ENCODE peak calls at places on chromosomes 4 and X, in nine cellular contexts. E is AG09309, Z is dorsolateral prefrontal cortex, X is cardiac fibroblast, I is upper lobe of left lung, B is A549, D is stomach, W is thyroid gland, S is OCI-LY7. Y is an unnamed sample.

GRCh38 chr4:56976878-56977320 is 507 bp downstream of the NOA1 start:
- DNase-seq in S (peak; percentile 62), E (no peak), B (peak; percentile 12), I (peak; percentile 94), Z (peak; percentile 53), W (peak; percentile 76), X (no peak), D (peak; percentile 80), Y (no peak)

GRCh38 chrX:83759872-83760271 is 101.1 kb upstream of the CYLC1 start:
- DNase-seq in W (no peak), E (no peak), B (peak; percentile 18), S (peak; percentile 36), I (no peak), X (peak; percentile 8), D (no peak), Z (no peak), Y (peak; percentile 3)

GRCh38 chr4:81470456-81471327 is 1.0 kb downstream of the RASGEF1B start:
- DNase-seq in E (no peak), X (peak; percentile 16), S (peak; percentile 48), I (peak; percentile 87), D (peak; percentile 47), W (peak; percentile 49), Z (no peak), B (no peak), Y (no peak)

GRCh38 chr4:20313237-20314030 is 61.7 kb downstream of the SLIT2 start:
- DNase-seq in D (no peak), I (peak; percentile 20), X (no peak), Z (no peak), B (peak; percentile 29), E (no peak), W (peak; percentile 40), S (peak; percentile 2), Y (no peak)

GRCh38 chrX:108167211-108167872 is 75.8 kb downstream of the ATG4A start:
- DNase-seq in Z (no peak), I (no peak), B (peak; percentile 63), X (peak; percentile 68), E (no peak), S (no peak), W (peak; percentile 3), D (no peak), Y (peak; percentile 66)

GRCh38 chr4:141971854-141972253 is 335.5 kb downstream of the IL15 start:
- DNase-seq in X (peak; percentile 7), S (no peak), E (no peak), B (no peak), W (no peak), Z (no peak), D (no peak), I (no peak), Y (no peak)

GRCh38 chrX:136779346-136779781 is 1.4 kb downstream of the ARHGEF6 start:
- DNase-seq in B (no peak), S (peak; percentile 59), X (peak; percentile 10), D (no peak), Z (no peak), E (no peak), W (no peak), I (no peak), Y (no peak)

GRCh38 chr4:83266689-83267088 is 17.9 kb downstream of the COQ2 start:
- DNase-seq in D (no peak), Z (no peak), W (no peak), X (no peak), S (peak; percentile 49), E (no peak), I (no peak), B (no peak), Y (no peak)

DNA sequence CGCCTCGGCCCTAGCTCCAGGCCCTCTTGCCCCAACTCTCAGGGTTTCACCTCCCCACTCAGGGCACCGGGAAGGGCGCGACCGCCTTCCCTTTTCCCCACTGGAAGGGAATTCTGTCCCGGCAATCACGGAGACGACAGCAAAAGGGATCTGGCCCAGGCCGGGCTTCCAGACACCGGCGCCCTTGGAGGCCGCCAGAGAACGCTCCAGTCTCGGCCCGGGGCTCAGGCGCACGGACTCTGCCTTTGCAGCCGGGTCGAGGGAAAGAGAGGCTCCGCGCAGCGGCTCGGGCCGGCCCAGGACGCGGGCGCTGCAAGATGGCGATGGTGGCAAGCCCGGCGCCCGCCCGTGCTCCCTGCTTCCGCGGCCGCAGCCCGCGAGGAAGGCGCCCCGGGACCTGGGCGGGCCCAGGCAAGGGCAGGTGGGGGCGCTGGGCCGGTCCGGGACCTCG is 1.1 kb downstream of the CTBP1 start:
- DNase-seq in X (no peak), Z (peak; percentile 35), B (no peak), I (no peak), E (no peak), S (no peak), D (no peak), W (no peak), Y (no peak)
- H3K4me3 ChIP-seq in X (peak overlapping the region; percentile 77), Z (peak overlapping the region; percentile 92), B (peak overlapping the region; percentile 99), I (peak overlapping the region; percentile 95), E (peak overlapping the region; percentile 77), S (peak overlapping the region; percentile 99), D (peak overlapping the region; percentile 96), W (peak overlapping the region; percentile 79), Y (peak overlapping the region; percentile 75)

GRCh38 chr4:6779667-6780565 is 2.6 kb upstream of the KIAA0232 start:
- DNase-seq in S (no peak), E (no peak), B (no peak), X (peak; percentile 37), D (no peak), W (no peak), Z (peak; percentile 54), I (no peak), Y (no peak)
- TF ChIP-seq CTCF in S (no peak), E (no peak), B (no peak), X (no peak), D (no peak), W (no peak), Z (no peak), I (no peak), Y (no peak)

GRCh38 chr4:124199755-124200154 is 512.8 kb downstream of the ANKRD50 start:
- DNase-seq in Z (no peak), B (no peak), I (no peak), D (no peak), E (no peak), S (no peak), X (peak; percentile 71), W (no peak), Y (peak; percentile 61)
- H3K4me3 ChIP-seq in Z (no peak overlapping the region), B (no peak overlapping the region), I (no peak overlapping the region), D (no peak overlapping the region), E (no peak overlapping the region), S (no peak overlapping the region), X (no peak overlapping the region), W (no peak overlapping the region), Y (no peak overlapping the region)

GRCh38 chrX:115892787-115893671 is 277.5 kb upstream of the AGTR2 start:
- DNase-seq in B (no peak), X (peak; percentile 28), D (peak; percentile 70), E (peak; percentile 35), S (no peak), I (no peak), W (peak; percentile 3), Z (peak; percentile 71), Y (peak; percentile 86)

GRCh38 chrX:115895678-115896329 is 274.7 kb upstream of the AGTR2 start:
- DNase-seq in W (no peak), Z (no peak), B (no peak), I (no peak), X (no peak), S (no peak), E (no peak), D (no peak), Y (no peak)

GRCh38 chrX:115894087-115894486 is 276.5 kb upstream of the AGTR2 start:
- DNase-seq in B (peak; percentile 18), W (no peak), I (no peak), X (peak; percentile 7), D (no peak), E (peak; percentile 13), Z (no peak), S (no peak), Y (peak; percentile 77)

GRCh38 chrX:115889121-115889890 is 281.2 kb upstream of the AGTR2 start:
- DNase-seq in D (no peak), I (no peak), S (no peak), E (no peak), W (no peak), Z (no peak), X (no peak), B (no peak), Y (no peak)

GRCh38 chrX:115892056-115892708 is 278.4 kb upstream of the AGTR2 start:
- DNase-seq in X (no peak), B (no peak), Z (no peak), S (no peak), E (no peak), D (no peak), I (no peak), W (no peak), Y (peak; percentile 6)
- TF ChIP-seq CTCF in X (no peak), B (no peak), Z (no peak), S (no peak), E (no peak), D (no peak), I (no peak), W (no peak), Y (no peak)

GRCh38 chr4:150884625-150885024 is 130.5 kb downstream of the LRBA start:
- DNase-seq in X (no peak), S (no peak), I (no peak), Z (no peak), D (no peak), B (no peak), E (no peak), W (no peak), Y (no peak)
- H3K4me3 ChIP-seq in X (no peak overlapping the region), S (no peak overlapping the region), I (no peak overlapping the region), Z (no peak overlapping the region), D (no peak overlapping the region), B (peak overlapping the region; percentile 33), E (no peak overlapping the region), W (no peak overlapping the region), Y (no peak overlapping the region)

DNA sequence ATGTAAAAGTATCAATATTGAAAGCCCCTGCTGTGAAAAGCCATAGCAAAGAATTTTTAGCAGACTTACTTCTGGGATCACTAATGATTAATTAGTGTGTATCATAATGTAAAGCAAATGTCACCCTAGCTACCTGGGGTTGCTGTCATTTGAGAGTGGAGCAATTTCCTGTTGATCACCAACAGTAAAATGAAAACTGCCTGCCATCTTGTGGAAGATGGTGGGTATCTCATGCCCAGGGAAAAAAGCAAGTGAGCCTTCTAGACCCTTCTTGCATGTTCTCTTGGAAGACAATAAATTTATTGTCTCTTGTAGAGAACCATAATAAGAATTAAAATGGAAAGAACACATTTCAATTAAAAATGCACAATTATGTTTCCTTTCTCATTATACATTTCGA is 360.2 kb downstream of the ZIC3 start:
- DNase-seq in Z (no peak), X (no peak), E (no peak), S (peak; percentile 5), D (no peak), I (no peak), W (no peak), B (peak; percentile 6), Y (no peak)
- TF ChIP-seq CTCF in Z (no peak), X (no peak), E (no peak), S (peak; percentile 62), D (peak; percentile 24), I (no peak), W (no peak), B (peak; percentile 7), Y (no peak)

DNA sequence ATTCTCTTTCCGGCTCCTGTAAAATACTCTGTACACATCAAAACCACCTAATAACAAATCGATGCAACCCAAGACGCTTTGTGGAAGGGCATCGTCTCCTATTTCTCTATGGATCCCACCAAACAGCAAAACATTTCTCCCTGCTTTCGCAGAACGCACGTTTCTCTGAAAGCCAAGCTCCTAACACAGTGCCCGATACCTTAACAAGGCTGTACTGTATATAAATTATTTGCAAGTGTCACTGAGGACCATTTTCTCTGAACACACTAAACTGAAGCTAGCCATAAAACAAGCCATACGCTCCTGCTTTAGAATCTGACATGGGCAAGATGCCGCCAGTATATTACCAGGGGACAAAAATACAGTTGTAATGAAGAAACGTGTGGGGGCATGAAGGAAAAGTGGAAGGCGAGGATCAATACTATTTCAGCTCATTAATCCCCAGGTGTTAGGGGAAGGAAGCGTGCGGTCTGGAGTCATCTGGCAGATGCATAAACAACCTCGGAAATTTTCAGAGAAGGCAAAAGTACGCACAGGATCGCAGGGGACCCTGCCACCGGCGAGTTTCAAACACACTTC is 715 bp downstream of the KCNIP4 start:
- DNase-seq in E (no peak), S (no peak), B (no peak), W (no peak), I (no peak), Z (no peak), D (no peak), X (no peak), Y (no peak)
- H3K4me3 ChIP-seq in E (peak overlapping the region; percentile 41), S (no peak overlapping the region), B (no peak overlapping the region), W (no peak overlapping the region), I (no peak overlapping the region), Z (peak overlapping the region; percentile 59), D (peak overlapping the region; percentile 15), X (no peak overlapping the region), Y (peak overlapping the region; percentile 70)

Y was measured in fibroblast of the aortic adventitia.